ENCODE peak calls at places on chromosomes 4 and X, in five cellular contexts. E, Z, M, V and Q are unnamed samples.

GRCh38 chr4:15003891-15004700 is 1.8 kb downstream of the CPEB2 start:
- DNase-seq in E (no peak), Z (no peak), M (peak), V (no peak), Q (no peak)

GRCh38 chr4:121155893-121156292 is 8.2 kb downstream of the TNIP3 start:
- DNase-seq in E (peak), Z (peak), M (no peak), V (peak), Q (peak)

GRCh38 chr4:5678977-5679376 is 29.4 kb downstream of the EVC2 start:
- DNase-seq in E (no peak), Z (no peak), M (no peak), V (no peak), Q (no peak)

GRCh38 chrX:129637217-129638109 is 17.3 kb downstream of the APLN start:
- DNase-seq in E (peak), Z (peak), M (peak), V (peak), Q (peak)

GRCh38 chrX:155144926-155145325 is 71.3 kb upstream of the VBP1 start:
- DNase-seq in E (no peak), Z (no peak), M (no peak), V (no peak), Q (no peak)

GRCh38 chrX:12702509-12703091 is 88.6 kb upstream of the PRPS2 start:
- DNase-seq in E (peak), Z (peak), M (no peak), V (no peak), Q (no peak)

GRCh38 chrX:129932792-129933321 is 26.9 kb downstream of the UTP14A start:
- DNase-seq in E (no peak), Z (peak), M (peak), V (no peak), Q (no peak)

GRCh38 chr4:5374577-5374976 is 323.3 kb downstream of the STK32B start:
- DNase-seq in E (no peak), Z (no peak), M (no peak), V (no peak), Q (no peak)

GRCh38 chr4:111542056-111542455 is 603.2 kb upstream of the FAM241A start:
- DNase-seq in E (no peak), Z (peak), M (no peak), V (no peak), Q (no peak)

GRCh38 chrX:139058831-139059495 is 347.4 kb upstream of the FGF13 start:
- DNase-seq in E (no peak), Z (no peak), M (no peak), V (no peak), Q (no peak)

GRCh38 chr4:124028172-124028571 is 631.6 kb downstream of the SPRY1 start:
- DNase-seq in E (peak), Z (no peak), M (no peak), V (no peak), Q (no peak)

GRCh38 chrX:42017971-42018370 is 94.6 kb upstream of the CASK start:
- DNase-seq in E (no peak), Z (no peak), M (no peak), V (no peak), Q (no peak)

GRCh38 chr4:52290468-52290867 is 239.4 kb downstream of the SPATA18 start:
- DNase-seq in E (no peak), Z (no peak), M (no peak), V (no peak), Q (no peak)

GRCh38 chr4:112327950-112328349 is 30.8 kb downstream of the ALPK1 start:
- DNase-seq in E (peak), Z (peak), M (no peak), V (no peak), Q (peak)

GRCh38 chrX:13689519-13690211 is 737 bp downstream of the RAB9A start:
- DNase-seq in E (no peak), Z (peak), M (no peak), V (no peak), Q (peak)

GRCh38 chr4:148043990-148044645 is 312.2 kb downstream of the ARHGAP10 start:
- DNase-seq in E (no peak), Z (no peak), M (no peak), V (no peak), Q (no peak)

GRCh38 chrX:108443065-108443464 is 3.4 kb downstream of the COL4A5 start:
- DNase-seq in E (no peak), Z (no peak), M (no peak), V (no peak), Q (no peak)

GRCh38 chr4:151563194-151563593 is 154.2 kb downstream of the FHIP1A start:
- DNase-seq in E (no peak), Z (no peak), M (no peak), V (no peak), Q (no peak)

GRCh38 chrX:3939967-3940610 is 226.6 kb upstream of the PRKX start:
- DNase-seq in E (peak), Z (peak), M (no peak), V (no peak), Q (peak)

GRCh38 chr4:140485939-140486338 is 12.2 kb downstream of the MGAT4D start:
- DNase-seq in E (no peak), Z (no peak), M (no peak), V (no peak), Q (no peak)

GRCh38 chrX:12309040-12309732 is 170.9 kb downstream of the FRMPD4 start:
- DNase-seq in E (no peak), Z (no peak), M (no peak), V (no peak), Q (no peak)

GRCh38 chr4:6501171-6501570 is 28.8 kb upstream of the PPP2R2C start:
- DNase-seq in E (no peak), Z (no peak), M (no peak), V (no peak), Q (no peak)

GRCh38 chr4:114807759-114808404 is 209.3 kb downstream of the UGT8 start:
- DNase-seq in E (peak), Z (peak), M (no peak), V (no peak), Q (peak)

GRCh38 chr4:3307486-3307885 is 14.7 kb downstream of the RGS12 start:
- DNase-seq in E (no peak), Z (no peak), M (peak), V (no peak), Q (no peak)

GRCh38 chr4:3305610-3306371 is 13.0 kb downstream of the RGS12 start:
- DNase-seq in E (peak), Z (peak), M (peak), V (no peak), Q (no peak)

GRCh38 chr4:3307060-3307459 is 14.2 kb downstream of the RGS12 start:
- DNase-seq in E (no peak), Z (no peak), M (peak), V (no peak), Q (no peak)

GRCh38 chr4:3304831-3305609 is 12.2 kb downstream of the RGS12 start:
- DNase-seq in E (peak), Z (peak), M (peak), V (no peak), Q (no peak)

DNA sequence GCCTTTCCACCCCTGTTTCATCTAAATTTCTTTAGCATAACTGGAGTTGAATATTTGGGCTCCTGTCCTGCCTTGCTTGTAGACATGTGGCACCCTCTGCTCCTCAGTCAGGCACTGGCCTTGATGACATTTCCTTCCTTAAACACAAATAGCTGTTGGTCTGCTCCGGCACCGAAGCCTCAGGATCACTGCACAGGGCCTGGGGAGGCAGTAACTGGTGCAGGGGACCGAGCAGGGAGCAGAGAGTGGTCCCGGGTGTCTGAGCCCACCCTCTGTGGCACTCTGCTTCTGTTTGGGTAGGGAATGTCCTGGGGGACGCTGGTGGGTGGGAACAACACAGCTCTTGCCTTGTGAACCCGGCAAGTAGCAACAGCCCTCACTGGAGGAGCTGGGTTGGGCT is 13.6 kb downstream of the RGS12 start:
- DNase-seq in E (no peak), Z (no peak), M (peak), V (no peak), Q (no peak)
- H3K4me3 ChIP-seq in E (no peak), Z (no peak), M (no peak), V (no peak), Q (no peak)

DNA sequence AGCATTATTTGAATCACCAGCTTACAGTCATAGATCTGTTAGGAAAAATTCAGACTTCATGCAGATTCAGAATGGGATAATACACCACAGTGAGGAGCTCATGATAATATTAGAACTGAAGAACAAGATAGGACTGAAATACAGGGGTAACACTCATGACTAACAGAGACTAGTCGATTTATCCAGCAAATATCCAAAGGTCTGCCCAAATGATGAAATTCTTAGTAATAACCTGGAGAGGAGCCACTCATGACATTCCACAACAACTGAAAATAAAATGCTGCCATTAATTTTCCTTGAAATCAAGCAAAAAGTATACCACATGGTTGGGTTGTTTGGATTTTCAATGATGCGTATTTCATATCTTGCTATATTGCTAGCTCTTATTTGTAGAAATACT is 903.7 kb upstream of the ADGRL3 start:
- DNase-seq in E (no peak), Z (peak), M (no peak), V (no peak), Q (no peak)
- H3K4me3 ChIP-seq in E (no peak), Z (no peak), M (no peak), V (no peak), Q (no peak)

GRCh38 chr4:94484818-94485217 is 33.1 kb downstream of the PDLIM5 start:
- DNase-seq in E (no peak), Z (no peak), M (no peak), V (no peak), Q (no peak)
- H3K4me3 ChIP-seq in E (no peak), Z (no peak), M (no peak), V (no peak), Q (no peak)

GRCh38 chr4:16157609-16158503 is 68.4 kb downstream of the TAPT1 start:
- DNase-seq in E (peak), Z (peak), M (no peak), V (no peak), Q (no peak)
- H3K4me3 ChIP-seq in E (no peak), Z (no peak), M (no peak), V (no peak), Q (no peak)